ENCODE peak calls at places on chromosomes 13 and 19, in nine cellular contexts. N is adrenal gland, L is GM23338, Q is body of pancreas, C is A549, O is cardiac muscle cell, V is right atrium auricular region, E is AG09309, F is fibroblast of pulmonary artery. W is an unnamed sample.

GRCh38 chr13:51269039-51269438 is 46.8 kb downstream of the FAM124A start:
- DNase-seq in N (no peak), L (no peak), Q (no peak), C (no peak), O (peak), V (no peak), E (no peak), F (peak), W (peak)

GRCh38 chr19:49875801-49876421 is 1.2 kb downstream of the AKT1S1 start:
- DNase-seq in N (peak), L (peak), Q (no peak), C (no peak), O (peak), V (no peak), E (no peak), F (no peak), W (peak)

GRCh38 chr13:73230714-73231113 is 171.9 kb downstream of the KLF5 start:
- DNase-seq in N (no peak), L (no peak), Q (no peak), C (no peak), O (peak), V (no peak), E (no peak), F (no peak), W (no peak)

GRCh38 chr13:31967155-31967554 is 64.4 kb upstream of the FRY start:
- DNase-seq in N (no peak), L (peak), Q (no peak), C (no peak), O (no peak), V (no peak), E (no peak), F (no peak), W (no peak)

GRCh38 chr19:46890423-46891170 is 29.8 kb downstream of the ARHGAP35 start:
- DNase-seq in N (no peak), L (no peak), Q (no peak), C (peak), O (peak), V (no peak), E (peak), F (peak), W (peak)

GRCh38 chr13:75197803-75198202 is 284.2 kb downstream of the TBC1D4 start:
- DNase-seq in N (no peak), L (no peak), Q (no peak), C (no peak), O (peak), V (no peak), E (no peak), F (no peak), W (no peak)

GRCh38 chr19:42424712-42425131 is 2.5 kb downstream of the LIPE start:
- DNase-seq in N (peak), L (peak), Q (no peak), C (no peak), O (no peak), V (no peak), E (no peak), F (no peak), W (no peak)

GRCh38 chr13:32682740-32683139 is 96.5 kb downstream of the PDS5B start:
- DNase-seq in N (no peak), L (no peak), Q (no peak), C (no peak), O (no peak), V (no peak), E (no peak), F (no peak), W (no peak)

GRCh38 chr13:27969073-27969865 is at the start of gene CDX2:
- DNase-seq in N (no peak), L (peak), Q (no peak), C (peak), O (no peak), V (no peak), E (no peak), F (no peak), W (no peak)

GRCh38 chr13:110330491-110331001 is 23.5 kb downstream of the COL4A2 start:
- DNase-seq in N (peak), L (no peak), Q (no peak), C (no peak), O (peak), V (no peak), E (no peak), F (no peak), W (no peak)

GRCh38 chr13:104043184-104043583 is 977.0 kb upstream of the SLC10A2 start:
- DNase-seq in N (no peak), L (no peak), Q (no peak), C (no peak), O (no peak), V (no peak), E (no peak), F (no peak), W (no peak)

GRCh38 chr13:75550159-75550567 is 572 bp downstream of the UCHL3 start:
- DNase-seq in N (peak), L (peak), Q (peak), C (peak), O (peak), V (no peak), E (no peak), F (peak), W (peak)

GRCh38 chr19:6828698-6829633 is 56.5 kb downstream of the VAV1 start:
- DNase-seq in N (no peak), L (peak), Q (no peak), C (peak), O (no peak), V (no peak), E (no peak), F (no peak), W (no peak)

GRCh38 chr13:47594833-47595232 is 406.2 kb downstream of the SUCLA2 start:
- DNase-seq in N (no peak), L (peak), Q (no peak), C (peak), O (peak), V (no peak), E (no peak), F (peak), W (no peak)
- TF ChIP-seq CTCF in N (no peak), L (peak), Q (no peak), C (no peak), O (no peak), V (no peak), E (peak), F (peak), W (no peak)

DNA sequence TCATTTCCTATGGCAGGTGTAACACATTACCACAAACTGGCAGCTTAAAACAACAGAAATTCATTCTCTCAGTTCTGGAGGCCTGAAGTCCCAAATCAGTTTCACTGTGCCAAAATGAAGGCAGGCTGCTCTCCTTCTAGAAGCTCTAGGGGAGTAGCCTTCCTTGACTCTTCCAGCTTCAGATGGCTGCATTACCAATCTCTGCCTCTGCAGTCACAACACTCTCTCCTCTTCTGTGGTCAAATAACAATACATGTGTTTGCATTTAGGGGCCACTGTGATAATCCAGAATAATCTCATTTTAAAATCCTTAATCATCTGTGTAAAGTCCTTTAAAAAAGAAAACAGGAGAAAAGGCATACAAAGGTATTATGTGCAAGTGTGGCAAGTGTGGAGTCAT is 7.8 kb downstream of the DIAPH3 start:
- DNase-seq in N (no peak), L (peak), Q (no peak), C (no peak), O (peak), V (no peak), E (no peak), F (peak), W (peak)
- H3K4me3 ChIP-seq in N (no peak), L (no peak), Q (no peak), C (no peak), O (no peak), V (no peak), E (no peak), F (no peak), W (no peak)

GRCh38 chr13:63396746-63397145 is 1981.1 kb upstream of the PCDH20 start:
- DNase-seq in N (no peak), L (no peak), Q (no peak), C (no peak), O (no peak), V (no peak), E (no peak), F (no peak), W (no peak)
- TF ChIP-seq CTCF in N (no peak), L (no peak), Q (no peak), C (no peak), O (no peak), V (no peak), E (no peak), F (no peak), W (no peak)

DNA sequence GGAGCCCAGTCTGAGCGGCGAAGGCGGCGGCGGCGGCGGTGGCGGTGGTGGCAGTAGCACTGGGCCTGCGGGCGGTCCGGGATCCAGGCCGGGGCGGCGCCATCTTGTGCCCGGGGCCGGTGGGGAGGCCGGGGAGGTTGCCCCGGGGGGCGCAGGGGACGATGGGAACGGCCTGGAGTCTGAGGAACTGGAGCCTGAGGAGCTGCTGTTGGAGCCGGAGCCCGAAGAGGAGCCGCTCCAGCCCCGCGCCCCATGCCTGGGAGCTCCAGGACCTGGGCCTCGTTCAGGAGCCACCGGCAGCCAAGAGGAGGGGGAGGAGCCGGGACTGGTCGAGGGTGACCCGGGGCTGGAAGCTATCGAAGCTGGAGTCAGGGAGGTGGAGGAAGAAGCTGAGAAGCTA is 11.6 kb downstream of the ZNF28 start:
- DNase-seq in N (no peak), L (no peak), Q (no peak), C (no peak), O (no peak), V (no peak), E (no peak), F (no peak), W (no peak)
- H3K4me3 ChIP-seq in N (no peak), L (no peak), Q (no peak), C (no peak), O (no peak), V (no peak), E (no peak), F (no peak), W (no peak)

DNA sequence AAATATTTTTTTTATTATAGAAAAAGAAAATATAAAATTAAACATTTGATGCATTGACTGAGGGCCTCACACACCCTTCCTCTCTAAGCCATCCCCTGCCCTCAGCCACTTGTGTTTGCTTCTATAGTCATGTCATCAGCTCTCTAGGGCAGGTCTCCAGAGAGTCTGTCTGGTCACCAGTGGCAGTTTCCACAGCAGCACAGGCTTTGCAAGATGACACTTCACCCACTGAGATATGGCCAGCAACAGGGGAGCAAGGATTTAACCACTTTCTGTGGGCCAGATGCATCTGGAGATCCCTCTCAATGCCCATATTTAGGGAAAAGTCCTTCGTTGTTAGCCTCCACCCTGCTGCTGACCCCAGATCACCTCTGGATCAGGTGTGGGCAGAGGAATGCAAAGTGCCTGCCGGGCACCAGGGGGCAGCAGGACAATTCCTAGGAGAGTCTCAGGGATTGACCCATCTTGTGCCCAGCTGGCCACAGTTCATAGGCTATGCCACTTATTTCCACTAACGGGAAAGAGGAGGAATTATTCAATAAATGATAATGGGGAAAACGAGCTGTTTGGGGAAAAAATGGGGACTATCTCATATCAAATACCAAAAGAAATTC is 4.8 kb downstream of the ABCC4 start:
- DNase-seq in N (peak), L (peak), Q (peak), C (peak), O (peak), V (no peak), E (no peak), F (peak), W (no peak)
- TF ChIP-seq CTCF in N (peak), L (peak), Q (peak), C (peak), O (peak), V (peak), E (peak), F (peak), W (peak)

GRCh38 chr19:5254543-5254942 is 86.1 kb downstream of the PTPRS start:
- DNase-seq in N (no peak), L (no peak), Q (no peak), C (no peak), O (no peak), V (no peak), E (no peak), F (no peak), W (no peak)

GRCh38 chr19:5251096-5252065 is 89.2 kb downstream of the PTPRS start:
- DNase-seq in N (peak), L (peak), Q (no peak), C (no peak), O (no peak), V (no peak), E (no peak), F (no peak), W (no peak)

GRCh38 chr19:5255602-5256231 is 84.9 kb downstream of the PTPRS start:
- DNase-seq in N (no peak), L (peak), Q (no peak), C (no peak), O (no peak), V (no peak), E (no peak), F (no peak), W (no peak)

GRCh38 chr19:5254944-5255343 is 85.7 kb downstream of the PTPRS start:
- DNase-seq in N (no peak), L (no peak), Q (no peak), C (no peak), O (no peak), V (no peak), E (no peak), F (no peak), W (no peak)

DNA sequence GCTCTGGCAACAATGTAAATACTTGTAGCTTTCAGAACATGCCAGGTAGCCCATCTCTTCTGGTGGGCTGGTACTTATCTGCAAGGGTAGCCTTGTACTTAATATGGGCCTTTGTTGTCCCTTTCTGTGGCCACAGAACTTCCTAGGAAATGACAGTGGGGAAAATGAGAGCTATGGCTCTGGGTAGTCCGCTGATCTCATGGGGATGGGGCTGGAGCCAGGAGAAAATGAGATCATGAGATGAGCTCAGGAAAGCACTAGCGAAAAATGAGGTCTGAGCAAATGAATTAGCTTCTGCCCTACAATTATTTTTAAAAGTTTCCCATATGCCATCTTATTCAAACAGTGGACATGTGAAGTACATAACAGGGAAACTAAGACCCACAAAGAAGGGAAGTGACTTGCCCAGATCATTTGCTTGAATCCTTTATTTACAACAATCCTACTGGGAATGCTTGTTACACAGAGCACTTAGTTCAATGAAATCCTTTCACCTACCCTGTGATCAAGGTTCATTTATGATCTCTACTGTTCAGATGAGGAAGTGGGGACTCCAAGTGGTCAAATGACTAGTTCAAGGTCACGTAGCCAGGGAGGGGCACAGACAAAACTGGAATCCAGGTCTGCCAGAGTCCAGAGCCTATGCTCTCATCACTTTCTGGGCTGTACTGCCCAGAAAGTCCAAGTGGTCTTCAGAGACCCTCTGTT is 87.1 kb downstream of the PTPRS start:
- DNase-seq in N (no peak), L (no peak), Q (no peak), C (no peak), O (no peak), V (peak), E (no peak), F (no peak), W (peak)
- H3K4me3 ChIP-seq in N (no peak), L (no peak), Q (no peak), C (no peak), O (no peak), V (no peak), E (no peak), F (no peak), W (no peak)

GRCh38 chr19:8334458-8335342 is 8.4 kb downstream of the KANK3 start:
- DNase-seq in N (peak), L (peak), Q (peak), C (peak), O (peak), V (no peak), E (no peak), F (peak), W (peak)
- TF ChIP-seq CTCF in N (no peak), L (no peak), Q (no peak), C (no peak), O (no peak), V (no peak), E (no peak), F (no peak), W (no peak)

GRCh38 chr13:106472621-106473020 is 62.8 kb downstream of the EFNB2 start:
- DNase-seq in N (no peak), L (no peak), Q (no peak), C (no peak), O (no peak), V (no peak), E (no peak), F (no peak), W (no peak)
- H3K4me3 ChIP-seq in N (no peak), L (no peak), Q (no peak), C (no peak), O (no peak), V (no peak), E (no peak), F (peak), W (peak)

GRCh38 chr13:44876782-44877324 is 112.4 kb downstream of the NUFIP1 start:
- DNase-seq in N (no peak), L (peak), Q (no peak), C (peak), O (no peak), V (no peak), E (no peak), F (no peak), W (no peak)
- TF ChIP-seq CTCF in N (no peak), L (peak), Q (no peak), C (no peak), O (peak), V (no peak), E (peak), F (peak), W (peak)

GRCh38 chr19:1409204-1410005 is 2.0 kb downstream of the DAZAP1 start:
- DNase-seq in N (no peak), L (no peak), Q (no peak), C (no peak), O (no peak), V (no peak), E (no peak), F (no peak), W (no peak)

GRCh38 chr19:1408300-1409203 is 1.2 kb downstream of the DAZAP1 start:
- DNase-seq in N (peak), L (peak), Q (peak), C (no peak), O (peak), V (no peak), E (no peak), F (peak), W (peak)

GRCh38 chr19:1406496-1406817 is 929 bp upstream of the DAZAP1 start:
- DNase-seq in N (no peak), L (peak), Q (peak), C (no peak), O (no peak), V (no peak), E (no peak), F (no peak), W (no peak)

GRCh38 chr19:1407662-1408299 is 395 bp downstream of the DAZAP1 start:
- DNase-seq in N (no peak), L (no peak), Q (peak), C (no peak), O (no peak), V (no peak), E (no peak), F (no peak), W (no peak)

GRCh38 chr19:1406818-1407661 is at the start of gene DAZAP1:
- DNase-seq in N (peak), L (peak), Q (peak), C (peak), O (peak), V (peak), E (peak), F (peak), W (peak)
- H3K4me3 ChIP-seq in N (peak), L (peak), Q (peak), C (peak), O (peak), V (peak), E (peak), F (peak), W (peak)

W was measured in fibroblast of the aortic adventitia.